ENCODE peak calls at places on chromosomes 2 and 18, in eight cellular contexts. X is breast epithelium, A is HFF-Myc, D is thoracic aorta, V is IMR-90, B is adrenal gland, Y is dorsolateral prefrontal cortex, G is left lung. S is an unnamed sample.

GRCh38 chr2:235768606-235769005 is 274.8 kb downstream of the AGAP1 start:
- DNase-seq in G (no peak), B (no peak), V (peak), A (no peak), Y (no peak), X (no peak), D (no peak), S (no peak)

GRCh38 chr2:95034221-95034620 is 8.7 kb downstream of the MAL start:
- DNase-seq in D (no peak), B (no peak), Y (no peak), V (no peak), A (no peak), G (no peak), X (no peak), S (no peak)

GRCh38 chr2:109128048-109128465 is 948 bp upstream of the SH3RF3 start:
- DNase-seq in B (peak), X (peak), D (peak), G (peak), Y (peak), V (peak), A (peak), S (peak)

GRCh38 chr2:68237404-68237803 is 14.9 kb downstream of the PPP3R1 start:
- DNase-seq in G (no peak), D (no peak), B (no peak), A (no peak), Y (no peak), V (peak), X (no peak), S (no peak)

GRCh38 chr2:149365826-149366583 is 35.6 kb downstream of the LYPD6 start:
- DNase-seq in B (no peak), D (no peak), X (no peak), G (no peak), V (peak), A (no peak), Y (no peak), S (peak)

GRCh38 chr18:12839526-12840196 is 44.4 kb downstream of the PTPN2 start:
- DNase-seq in A (no peak), X (no peak), B (peak), D (no peak), Y (no peak), G (no peak), V (no peak), S (no peak)

GRCh38 chr2:8543412-8544167 is 138.3 kb upstream of the ID2 start:
- DNase-seq in B (peak), V (peak), G (peak), Y (no peak), D (peak), A (peak), X (no peak), S (peak)

GRCh38 chr2:232870002-232870765 is at the start of gene SNORC:
- DNase-seq in A (no peak), Y (no peak), G (no peak), V (no peak), B (no peak), D (no peak), X (peak), S (no peak)

GRCh38 chr2:30512243-30512866 is 65.3 kb downstream of the LCLAT1 start:
- DNase-seq in A (no peak), B (no peak), D (no peak), Y (no peak), X (no peak), G (no peak), V (no peak), S (no peak)

GRCh38 chr2:25980951-25981350 is 1.3 kb downstream of the KIF3C start:
- DNase-seq in D (no peak), G (no peak), Y (no peak), A (no peak), B (no peak), V (no peak), X (no peak), S (no peak)

GRCh38 chr2:233934524-233934923 is 17.4 kb downstream of the TRPM8 start:
- DNase-seq in G (no peak), X (no peak), A (no peak), V (no peak), Y (no peak), B (no peak), D (no peak), S (no peak)

GRCh38 chr18:46411862-46412690 is 244.9 kb downstream of the LOXHD1 start:
- DNase-seq in D (no peak), A (no peak), V (no peak), B (peak), Y (no peak), X (peak), G (no peak), S (no peak)

GRCh38 chr2:173278794-173279527 is 75.7 kb upstream of the CDCA7 start:
- DNase-seq in A (no peak), D (no peak), V (no peak), B (no peak), G (no peak), X (no peak), Y (no peak), S (no peak)

DNA sequence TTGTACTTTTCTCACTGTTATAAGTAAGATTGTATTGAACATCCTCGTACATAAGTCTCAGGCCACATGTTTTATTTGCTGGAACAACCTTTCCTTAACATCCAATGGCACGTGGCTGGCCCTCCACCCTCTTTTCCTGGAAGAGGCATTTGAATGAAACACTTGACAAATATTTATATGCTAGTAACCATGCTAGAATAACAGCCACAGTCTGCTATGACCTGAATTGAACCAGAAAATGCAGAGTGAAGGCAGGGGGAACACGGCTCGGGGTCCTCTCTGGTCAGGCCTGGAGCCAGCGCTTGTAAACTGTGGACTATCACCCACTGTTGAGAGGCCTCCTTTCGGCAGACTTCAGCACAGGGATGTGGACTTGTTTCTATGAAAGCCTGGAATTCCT is 198.2 kb upstream of the COPS8 start:
- DNase-seq in X (no peak), D (peak), A (no peak), V (peak), B (no peak), Y (no peak), G (no peak), S (no peak)
- TF ChIP-seq CTCF in X (no peak), D (no peak), A (no peak), V (no peak), B (no peak), Y (no peak), G (no peak), S (no peak)

DNA sequence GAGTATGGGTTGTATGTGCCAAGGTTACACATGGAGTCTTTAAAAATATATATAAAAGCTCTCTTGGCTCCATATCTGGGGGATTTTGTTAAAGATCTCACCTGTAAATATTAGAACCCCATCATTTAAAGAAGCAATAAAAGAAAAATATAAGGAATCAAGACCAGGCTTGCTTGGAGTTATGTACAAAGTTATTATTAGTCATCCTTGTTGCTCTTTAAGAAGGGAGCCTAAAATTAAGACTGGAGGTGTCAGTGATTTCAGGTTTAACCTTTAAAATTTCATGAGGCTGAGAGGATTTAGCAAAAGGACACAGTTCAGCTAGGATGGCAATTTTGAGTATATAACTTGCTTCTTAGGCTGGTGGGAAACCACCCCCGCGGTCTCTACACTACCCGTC is 181.4 kb downstream of the SETBP1 start:
- DNase-seq in Y (no peak), X (no peak), B (no peak), V (no peak), G (no peak), A (no peak), D (no peak), S (no peak)
- H3K4me3 ChIP-seq in Y (no peak), X (no peak), B (no peak), V (no peak), G (no peak), A (no peak), D (no peak), S (no peak)

GRCh38 chr2:159177357-159177756 is 109.1 kb downstream of the WDSUB1 start:
- DNase-seq in Y (no peak), X (no peak), V (no peak), B (no peak), G (no peak), A (no peak), D (no peak), S (no peak)

GRCh38 chr2:159174759-159175158 is 111.7 kb downstream of the WDSUB1 start:
- DNase-seq in G (no peak), A (no peak), D (no peak), Y (no peak), V (no peak), B (no peak), X (no peak), S (no peak)

GRCh38 chr2:159175182-159175581 is 111.3 kb downstream of the WDSUB1 start:
- DNase-seq in X (no peak), A (no peak), D (no peak), V (no peak), B (no peak), G (no peak), Y (no peak), S (no peak)

GRCh38 chr2:159177957-159178356 is 108.5 kb downstream of the WDSUB1 start:
- DNase-seq in X (no peak), B (no peak), D (no peak), V (no peak), A (no peak), G (no peak), Y (no peak), S (no peak)

GRCh38 chr2:159176555-159176954 is 109.9 kb downstream of the WDSUB1 start:
- DNase-seq in G (no peak), V (peak), D (no peak), B (no peak), A (no peak), X (peak), Y (no peak), S (no peak)
- TF ChIP-seq CTCF in G (no peak), V (no peak), D (no peak), B (no peak), A (no peak), X (peak), Y (no peak), S (no peak)

DNA sequence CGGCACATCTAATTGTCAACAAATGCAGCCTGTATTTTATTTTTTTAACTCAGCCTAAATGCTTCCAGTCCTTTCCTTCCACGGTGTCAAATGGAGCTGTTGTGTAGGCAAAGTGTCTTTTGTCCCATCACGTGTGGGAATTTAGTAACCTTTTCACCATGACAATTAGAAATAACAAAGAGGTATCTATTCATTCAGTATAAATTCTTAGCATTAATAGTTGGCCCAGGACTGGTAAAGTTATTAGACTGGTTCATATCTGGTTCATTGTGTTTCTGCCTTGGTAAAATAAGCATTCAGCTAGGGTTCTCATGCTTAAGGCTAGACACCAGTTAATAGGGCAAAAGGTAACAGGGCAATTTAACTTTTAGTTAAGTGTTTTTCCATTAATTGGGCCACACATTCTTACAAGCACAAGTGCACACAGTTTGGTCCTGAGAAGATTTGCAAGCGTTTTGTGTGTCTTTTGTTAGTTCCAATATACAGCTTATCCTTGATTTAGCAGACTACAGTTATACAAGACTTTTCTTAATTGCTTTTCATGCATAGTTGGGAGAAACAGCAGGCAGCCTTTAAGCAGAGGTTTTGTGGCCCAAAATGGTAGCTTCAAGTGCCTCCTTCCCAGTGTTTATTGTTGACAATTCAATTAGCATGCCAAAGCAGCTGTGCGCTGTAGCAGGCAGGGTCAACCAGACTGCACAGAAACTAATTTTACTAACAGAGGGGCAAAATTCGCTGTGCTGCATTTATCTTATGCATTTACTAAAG is 47.7 kb downstream of the FRZB start:
- DNase-seq in A (no peak), Y (no peak), V (no peak), G (no peak), B (no peak), X (no peak), D (no peak), S (no peak)
- H3K4me3 ChIP-seq in A (no peak), Y (no peak), V (no peak), G (no peak), B (no peak), X (no peak), D (no peak), S (no peak)

S was measured in AG04449.